ENCODE peak calls at places on chromosome 14, in five cellular contexts. C, D, Z, M and U are unnamed samples.

GRCh38 chr14:75522919-75523318 is 650 bp downstream of the BATF start:
- DNase-seq in C (no peak), Z (no peak), M (no peak), D (no peak), U (no peak)

GRCh38 chr14:34409721-34410120 is 52.3 kb downstream of the SPTSSA start:
- DNase-seq in C (no peak), D (no peak), Z (no peak), M (no peak), U (no peak)

GRCh38 chr14:103549361-103550311 is 12.8 kb downstream of the BAG5 start:
- DNase-seq in Z (no peak), M (no peak), C (no peak), D (peak), U (peak)

GRCh38 chr14:32564591-32564990 is 235.5 kb downstream of the AKAP6 start:
- DNase-seq in D (no peak), C (no peak), M (peak), Z (no peak), U (no peak)

GRCh38 chr14:20688167-20688839 is at the start of gene ANG:
- DNase-seq in D (no peak), M (no peak), Z (no peak), C (no peak), U (no peak)

GRCh38 chr14:66315548-66315947 is 170.6 kb upstream of the CCDC196 start:
- DNase-seq in Z (no peak), D (no peak), C (no peak), M (no peak), U (no peak)

GRCh38 chr14:101074124-101075024 is 170.9 kb upstream of the RTL1 start:
- DNase-seq in M (no peak), C (no peak), Z (no peak), D (no peak), U (peak)

GRCh38 chr14:101595887-101596721 is 34.8 kb downstream of the DIO3 start:
- DNase-seq in M (no peak), C (no peak), D (no peak), Z (no peak), U (no peak)

GRCh38 chr14:64244279-64244678 is 49.9 kb downstream of the ESR2 start:
- DNase-seq in M (no peak), Z (no peak), C (no peak), D (no peak), U (no peak)

GRCh38 chr14:91048256-91048655 is 12.2 kb downstream of the RPS6KA5 start:
- DNase-seq in C (no peak), D (no peak), M (no peak), Z (no peak), U (no peak)

GRCh38 chr14:23492618-23493272 is 23.2 kb downstream of the NGDN start:
- DNase-seq in Z (no peak), M (peak), D (no peak), C (no peak), U (no peak)

GRCh38 chr14:104087981-104088850 is 2.7 kb downstream of the ASPG start:
- DNase-seq in D (no peak), M (no peak), Z (no peak), C (no peak), U (no peak)